ENCODE peak calls at places on chromosomes 13 and 19, in four cellular contexts. I, L, H and X are unnamed samples.

GRCh38 chr13:114145256-114145655 is 12.8 kb upstream of the RASA3 start:
- DNase-seq in I (no peak), L (no peak), H (no peak), X (no peak)

GRCh38 chr13:76385606-76386005 is 500.6 kb downstream of the KCTD12 start:
- DNase-seq in I (no peak), L (no peak), H (no peak), X (no peak)

GRCh38 chr19:17555929-17556813 is 722 bp downstream of the COLGALT1 start:
- DNase-seq in I (peak), L (no peak), H (peak), X (peak)

GRCh38 chr13:31037874-31038475 is 105.5 kb downstream of the TEX26 start:
- DNase-seq in I (no peak), L (no peak), H (no peak), X (no peak)

GRCh38 chr13:47426126-47426849 is 529.4 kb upstream of the HTR2A start:
- DNase-seq in I (peak), L (no peak), H (peak), X (peak)

GRCh38 chr13:43835701-43836100 is 43.8 kb downstream of the CCDC122 start:
- DNase-seq in I (no peak), L (no peak), H (peak), X (peak)

GRCh38 chr13:94993608-94994007 is 281.3 kb upstream of the SOX21 start:
- DNase-seq in I (no peak), L (no peak), H (no peak), X (no peak)

GRCh38 chr19:51407631-51408131 is 9.8 kb downstream of the SIGLEC10 start:
- DNase-seq in I (no peak), L (no peak), H (peak), X (no peak)

GRCh38 chr19:17834350-17835181 is 13.2 kb downstream of the JAK3 start:
- DNase-seq in I (no peak), L (no peak), H (no peak), X (no peak)

GRCh38 chr13:75876371-75877050 is 240.4 kb downstream of the LMO7 start:
- DNase-seq in I (no peak), L (peak), H (peak), X (peak)

GRCh38 chr13:75061909-75062308 is 420.1 kb downstream of the TBC1D4 start:
- DNase-seq in I (no peak), L (no peak), H (peak), X (no peak)

GRCh38 chr19:38801359-38802095 is 11.2 kb downstream of the LGALS4 start:
- DNase-seq in I (no peak), L (no peak), H (no peak), X (no peak)

GRCh38 chr19:38795549-38795948 is 6.5 kb downstream of the LGALS7B start:
- DNase-seq in I (no peak), L (no peak), H (no peak), X (no peak)

GRCh38 chr19:38800577-38801347 is 11.8 kb downstream of the LGALS7B start:
- DNase-seq in I (no peak), L (no peak), H (no peak), X (no peak)

GRCh38 chr19:38796154-38796553 is 7.2 kb downstream of the LGALS7B start:
- DNase-seq in I (no peak), L (no peak), H (no peak), X (no peak)

GRCh38 chr19:38799104-38799503 is 10.1 kb downstream of the LGALS7B start:
- DNase-seq in I (no peak), L (no peak), H (peak), X (no peak)
- H3K4me3 ChIP-seq in I (no peak), L (no peak), H (no peak), X (no peak)

DNA sequence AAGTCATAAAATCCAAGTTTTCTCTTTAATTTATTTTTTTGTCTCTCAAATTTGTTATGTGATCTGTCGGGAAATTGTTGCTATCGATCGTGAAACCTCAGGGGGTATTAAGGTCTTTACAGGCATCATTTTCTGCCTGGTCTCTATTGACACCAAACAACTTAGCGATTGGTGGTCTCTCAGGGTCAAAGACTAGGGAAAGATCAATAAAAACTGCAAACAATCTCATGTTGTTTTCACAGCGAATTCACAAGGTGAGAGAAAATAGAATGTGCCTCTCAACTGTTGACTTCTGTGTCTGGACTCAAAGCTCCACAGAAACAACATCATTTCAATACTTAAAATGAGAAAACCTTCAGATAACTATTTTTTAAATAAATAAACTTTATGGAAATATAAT is 645.4 kb upstream of the MIR17HG start:
- DNase-seq in I (no peak), L (no peak), H (no peak), X (no peak)
- H3K4me3 ChIP-seq in I (no peak), L (no peak), H (no peak), X (no peak)

GRCh38 chr19:3687393-3687773 is 12.9 kb downstream of the PIP5K1C start:
- DNase-seq in I (no peak), L (no peak), H (no peak), X (no peak)
- H3K4me3 ChIP-seq in I (no peak), L (no peak), H (no peak), X (no peak)

GRCh38 chr19:36574762-36575161 is 1.7 kb upstream of the ZNF529 start:
- DNase-seq in I (no peak), L (no peak), H (no peak), X (no peak)
- H3K4me3 ChIP-seq in I (no peak), L (no peak), H (no peak), X (no peak)

GRCh38 chr13:96850538-96850937 is 143.7 kb downstream of the OXGR1 start:
- DNase-seq in I (no peak), L (no peak), H (no peak), X (no peak)

GRCh38 chr13:96849091-96849490 is 145.2 kb downstream of the OXGR1 start:
- DNase-seq in I (no peak), L (no peak), H (no peak), X (no peak)

GRCh38 chr13:96844195-96844594 is 150.1 kb downstream of the OXGR1 start:
- DNase-seq in I (no peak), L (no peak), H (no peak), X (no peak)

GRCh38 chr13:96851856-96852255 is 142.4 kb downstream of the OXGR1 start:
- DNase-seq in I (no peak), L (no peak), H (no peak), X (no peak)

GRCh38 chr13:96848275-96848674 is 146.0 kb downstream of the OXGR1 start:
- DNase-seq in I (no peak), L (no peak), H (no peak), X (no peak)
- H3K4me3 ChIP-seq in I (no peak), L (no peak), H (no peak), X (no peak)

GRCh38 chr19:19032420-19033175 is 719 bp downstream of the SUGP2 start:
- DNase-seq in I (peak), L (peak), H (peak), X (peak)
- H3K4me3 ChIP-seq in I (peak), L (peak), H (peak), X (peak)